ENCODE peak calls at places on chromosomes 13 and 19, in four cellular contexts. Q is IMR-90, W is spleen, S is tibial nerve. U is an unnamed sample.
A peak's percentile ranks its signal among the peaks of the same experiment; 100 is the strongest.

GRCh38 chr19:19213822-19214558 is 2.2 kb downstream of the NCAN start:
- DNase-seq in Q (no peak), W (no peak), S (no peak), U (no peak)

GRCh38 chr13:32947886-32948285 is 68.3 kb upstream of the KL start:
- DNase-seq in Q (no peak), W (no peak), S (no peak), U (no peak)

GRCh38 chr19:17497149-17497798 is 14.2 kb upstream of the PGLS start:
- DNase-seq in Q (no peak), W (peak; percentile 75), S (no peak), U (no peak)

GRCh38 chr19:14059093-14059480 is 2.8 kb downstream of the PALM3 start:
- DNase-seq in Q (no peak), W (no peak), S (no peak), U (peak; percentile 52)

GRCh38 chr19:41218615-41219507 is at the start of gene AXL:
- DNase-seq in Q (peak; percentile 86), W (no peak), S (peak; percentile 82), U (peak; percentile 69)

GRCh38 chr19:46926201-46927071 is 65.6 kb downstream of the ARHGAP35 start:
- DNase-seq in Q (no peak), W (no peak), S (no peak), U (no peak)

GRCh38 chr13:53092931-53093330 is 64.3 kb downstream of the OLFM4 start:
- DNase-seq in Q (no peak), W (no peak), S (no peak), U (no peak)

GRCh38 chr19:39941615-39942507 is 7.4 kb upstream of the FCGBP start:
- DNase-seq in Q (peak; percentile 38), W (no peak), S (no peak), U (no peak)

GRCh38 chr19:35716735-35716984 is 1.1 kb upstream of the KMT2B start:
- DNase-seq in Q (no peak), W (peak; percentile 95), S (no peak), U (no peak)

GRCh38 chr19:15456871-15457700 is 7.3 kb downstream of the RASAL3 start:
- DNase-seq in Q (no peak), W (no peak), S (no peak), U (no peak)

GRCh38 chr13:48644141-48644540 is 9.6 kb upstream of the CYSLTR2 start:
- DNase-seq in Q (no peak), W (no peak), S (no peak), U (no peak)

GRCh38 chr19:8355631-8356402 is 8.1 kb upstream of the ANGPTL4 start:
- DNase-seq in Q (peak; percentile 98), W (no peak), S (no peak), U (peak; percentile 35)
- TF ChIP-seq CTCF in Q (no peak), W (no peak), S (no peak), U (no peak)

DNA sequence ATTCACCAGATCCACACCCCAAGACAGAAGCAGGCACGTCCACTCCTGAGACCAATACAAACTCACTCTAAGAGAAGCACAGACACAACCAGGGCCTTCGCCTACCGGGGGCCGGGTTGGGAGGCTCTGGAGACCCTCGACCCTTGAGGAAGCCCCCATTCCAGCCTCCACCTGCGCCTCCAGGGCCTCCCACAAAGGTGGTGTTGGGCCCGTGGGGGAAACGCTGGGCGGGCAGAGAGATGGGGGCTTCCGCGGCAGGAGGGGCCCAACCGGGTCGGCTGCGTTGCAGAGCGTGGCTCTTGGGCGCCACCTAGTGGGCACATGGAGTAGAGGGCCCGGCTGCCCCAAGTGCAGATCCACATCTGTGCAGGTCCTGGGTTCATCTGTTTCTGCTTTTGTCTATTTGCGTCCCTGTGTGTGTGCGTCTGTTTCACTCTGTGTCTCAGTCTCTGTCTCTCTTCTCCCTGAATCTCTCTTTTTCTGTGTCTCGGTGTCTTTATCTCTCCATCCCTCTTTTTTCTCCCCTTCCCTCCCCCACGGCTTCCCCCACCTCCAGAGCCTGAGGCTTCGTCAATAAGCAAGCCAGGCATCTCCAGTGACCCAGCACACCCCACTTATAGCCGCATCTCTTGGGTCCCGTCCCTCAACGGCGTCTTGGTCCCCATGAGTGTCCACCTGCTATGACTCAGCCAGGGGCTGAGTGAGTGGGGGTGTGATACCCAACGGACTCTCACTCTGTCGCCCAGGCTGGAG is 10.5 kb upstream of the TINCR start:
- DNase-seq in Q (peak; percentile 38), W (peak; percentile 92), S (no peak), U (peak; percentile 81)
- H3K4me3 ChIP-seq in Q (no peak overlapping the region), W (no peak overlapping the region), S (no peak overlapping the region), U (no peak overlapping the region)

DNA sequence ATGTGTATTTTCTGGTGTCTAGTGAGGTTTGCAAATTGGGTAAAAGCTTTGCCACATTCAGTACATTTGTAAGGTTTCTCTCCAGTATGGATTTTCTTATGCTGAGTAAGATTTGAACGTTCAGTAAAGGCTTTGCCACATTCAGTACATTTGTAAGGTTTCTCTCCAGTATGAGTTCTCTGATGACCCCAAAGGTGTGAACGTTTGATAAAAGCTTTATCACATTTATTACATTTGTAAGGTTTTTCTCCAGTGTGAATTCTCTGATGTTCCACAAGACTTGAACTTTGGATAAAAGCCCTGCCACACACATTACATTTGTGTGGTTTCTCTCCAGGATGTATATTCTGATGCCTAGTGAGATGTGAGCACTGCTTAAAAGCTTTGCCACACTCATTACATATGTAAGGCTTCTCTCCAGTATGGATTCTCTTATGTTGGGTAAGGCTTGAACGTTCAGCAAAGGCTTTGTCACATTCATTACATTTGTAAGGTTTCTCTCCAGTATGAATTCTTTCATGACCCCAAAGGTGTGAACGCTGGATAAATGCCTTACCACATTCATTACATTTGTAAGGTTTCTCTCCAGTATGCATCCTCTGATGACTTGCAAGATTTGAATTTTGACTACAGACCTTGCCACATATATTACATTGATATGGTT is 17.4 kb downstream of the ZNF677 start:
- DNase-seq in Q (no peak), W (no peak), S (no peak), U (no peak)
- H3K9me3 ChIP-seq in Q (peaks cover 51% of the 10 kb centered on the region), W (peaks cover 100% of the 10 kb centered on the region), S (peaks cover 6% of the 10 kb centered on the region), U (peaks cover 100% of the 10 kb centered on the region)

GRCh38 chr19:44371815-44372480 is 15.5 kb upstream of the ZNF112 start:
- DNase-seq in Q (no peak), W (no peak), S (no peak), U (no peak)

DNA sequence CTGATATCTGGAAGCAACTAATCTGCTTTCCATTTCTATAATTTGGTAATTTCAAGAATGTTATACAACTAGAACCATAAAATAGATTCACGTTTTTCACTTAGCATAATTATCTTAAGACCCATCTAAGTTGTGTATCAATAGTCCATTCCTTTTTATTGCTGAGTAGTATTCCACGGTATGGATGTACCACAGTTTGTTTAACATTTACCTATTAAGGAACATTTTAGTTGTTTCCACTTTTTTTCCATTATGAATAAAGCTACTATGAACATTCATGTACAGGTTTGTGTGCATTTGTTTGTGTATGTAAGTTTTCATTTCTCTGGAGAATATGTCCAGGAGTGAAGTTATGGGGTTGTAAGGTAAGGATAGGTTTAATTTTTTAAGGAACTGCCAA is 18.3 kb upstream of the ZNF112 start:
- DNase-seq in Q (no peak), W (no peak), S (no peak), U (no peak)
- TF ChIP-seq CTCF in Q (no peak), W (no peak), S (no peak), U (no peak)

GRCh38 chr13:95679722-95680121 is 2.8 kb downstream of the DNAJC3 start:
- DNase-seq in Q (no peak), W (no peak), S (no peak), U (no peak)

GRCh38 chr13:95676100-95676774 is 702 bp upstream of the DNAJC3 start:
- DNase-seq in Q (peak; percentile 39), W (peak; percentile 81), S (no peak), U (no peak)

GRCh38 chr13:95676775-95677563 is at the start of gene DNAJC3:
- DNase-seq in Q (peak; percentile 96), W (peak; percentile 99), S (peak; percentile 97), U (peak; percentile 99)

GRCh38 chr13:95677564-95678386 is 836 bp downstream of the DNAJC3 start:
- DNase-seq in Q (peak; percentile 23), W (no peak), S (no peak), U (no peak)

GRCh38 chr13:95678967-95679366 is 2.0 kb downstream of the DNAJC3 start:
- DNase-seq in Q (no peak), W (no peak), S (no peak), U (no peak)
- H3K4me3 ChIP-seq in Q (no peak overlapping the region), W (no peak overlapping the region), S (no peak overlapping the region), U (no peak overlapping the region)

GRCh38 chr13:19089315-19089714 is 92.3 kb downstream of the TUBA3C start:
- DNase-seq in Q (no peak), W (peak; percentile 24), S (no peak), U (no peak)

GRCh38 chr13:19088416-19088815 is 93.2 kb downstream of the TUBA3C start:
- DNase-seq in Q (no peak), W (peak; percentile 54), S (no peak), U (no peak)

GRCh38 chr13:19090495-19090894 is 91.1 kb downstream of the TUBA3C start:
- DNase-seq in Q (no peak), W (peak; percentile 59), S (no peak), U (no peak)

GRCh38 chr13:19093437-19093836 is 88.2 kb downstream of the TUBA3C start:
- DNase-seq in Q (no peak), W (no peak), S (no peak), U (no peak)
- H3K9me3 ChIP-seq in Q (peaks cover 45% of the 10 kb centered on the region), W (no peaks in the 10 kb centered on the region), S (no peaks in the 10 kb centered on the region), U (peaks cover 52% of the 10 kb centered on the region)